ENCODE peak calls at places on chromosomes 3 and 15, in nine cellular contexts. A is right atrium auricular region, N is right cardiac atrium, I is PC-9, R is astrocyte, D is uterus, Q is neural progenitor cell, J is iPS DF 6.9, G is suprapubic skin. B is an unnamed sample. For H3K4me1, the result is how much of the 10 kb centered on the place peaks cover.

GRCh38 chr3:38648659-38649499 is 608 bp downstream of the SCN5A start:
- DNase-seq in I (no peak), N (no peak), Q (no peak), J (no peak), A (no peak), G (no peak), D (no peak), R (no peak), B (peak)

GRCh38 chr15:70061086-70061370 is 36.7 kb downstream of the TLE3 start:
- DNase-seq in A (no peak), R (peak), Q (no peak), J (no peak), I (no peak), N (no peak), G (no peak), D (peak), B (no peak)

GRCh38 chr3:82080261-82080660 is 318.8 kb upstream of the GBE1 start:
- DNase-seq in R (no peak), Q (no peak), J (no peak), G (no peak), A (no peak), N (no peak), I (no peak), D (no peak), B (no peak)

GRCh38 chr3:55655544-55655943 is 168.4 kb upstream of the WNT5A start:
- DNase-seq in R (no peak), J (no peak), I (no peak), G (no peak), A (no peak), N (no peak), D (no peak), Q (no peak), B (no peak)

GRCh38 chr3:177470200-177470941 is 273.1 kb upstream of the TBL1XR1 start:
- DNase-seq in N (no peak), Q (no peak), G (no peak), J (no peak), R (no peak), A (no peak), I (no peak), D (no peak), B (no peak)

GRCh38 chr3:183122257-183122932 is 23.1 kb upstream of the MCCC1 start:
- DNase-seq in G (no peak), R (peak), D (no peak), J (no peak), I (peak), N (no peak), Q (peak), A (no peak), B (no peak)

GRCh38 chr15:26007151-26007550 is 144.0 kb upstream of the ATP10A start:
- DNase-seq in I (no peak), A (peak), R (no peak), Q (no peak), J (no peak), N (no peak), D (no peak), G (no peak), B (no peak)

GRCh38 chr3:122916084-122916483 is 111.5 kb downstream of the SEMA5B start:
- DNase-seq in N (no peak), I (no peak), Q (no peak), G (no peak), R (no peak), A (no peak), D (no peak), J (no peak), B (no peak)

GRCh38 chr3:188194327-188194726 is 40.4 kb downstream of the LPP start:
- DNase-seq in D (no peak), G (no peak), I (no peak), N (no peak), Q (no peak), A (no peak), R (peak), J (no peak), B (no peak)

GRCh38 chr3:55218577-55218976 is 268.5 kb downstream of the WNT5A start:
- DNase-seq in D (no peak), A (no peak), R (no peak), N (no peak), I (no peak), Q (no peak), J (no peak), G (no peak), B (no peak)

GRCh38 chr15:64152507-64153387 is 1.2 kb downstream of the SNX22 start:
- DNase-seq in Q (no peak), G (no peak), I (no peak), A (no peak), N (peak), D (no peak), J (no peak), R (no peak), B (peak)

GRCh38 chr15:67820992-67821783 is 4.1 kb upstream of the SKOR1 start:
- DNase-seq in R (peak), D (peak), N (peak), J (no peak), I (no peak), Q (peak), A (no peak), G (no peak), B (peak)

GRCh38 chr15:98758224-98758623 is 109.9 kb downstream of the IGF1R start:
- DNase-seq in R (no peak), I (no peak), N (no peak), A (no peak), G (no peak), Q (no peak), J (no peak), D (no peak), B (no peak)

GRCh38 chr3:32841875-32842505 is 24.2 kb downstream of the TRIM71 start:
- DNase-seq in I (peak), G (no peak), Q (no peak), A (no peak), R (no peak), N (no peak), D (no peak), J (no peak), B (peak)

GRCh38 chr3:55935241-55935640 is 448.1 kb upstream of the WNT5A start:
- DNase-seq in J (no peak), I (no peak), N (no peak), G (no peak), Q (peak), A (no peak), D (no peak), R (no peak), B (no peak)

GRCh38 chr3:105944281-105944680 is 75.5 kb upstream of the CBLB start:
- DNase-seq in R (peak), I (no peak), N (no peak), Q (no peak), D (no peak), J (no peak), A (no peak), G (no peak), B (no peak)

GRCh38 chr3:109325109-109325508 is 8.8 kb upstream of the DPPA2 start:
- DNase-seq in J (peak), R (no peak), G (no peak), Q (no peak), I (no peak), N (no peak), D (no peak), A (no peak), B (no peak)

DNA sequence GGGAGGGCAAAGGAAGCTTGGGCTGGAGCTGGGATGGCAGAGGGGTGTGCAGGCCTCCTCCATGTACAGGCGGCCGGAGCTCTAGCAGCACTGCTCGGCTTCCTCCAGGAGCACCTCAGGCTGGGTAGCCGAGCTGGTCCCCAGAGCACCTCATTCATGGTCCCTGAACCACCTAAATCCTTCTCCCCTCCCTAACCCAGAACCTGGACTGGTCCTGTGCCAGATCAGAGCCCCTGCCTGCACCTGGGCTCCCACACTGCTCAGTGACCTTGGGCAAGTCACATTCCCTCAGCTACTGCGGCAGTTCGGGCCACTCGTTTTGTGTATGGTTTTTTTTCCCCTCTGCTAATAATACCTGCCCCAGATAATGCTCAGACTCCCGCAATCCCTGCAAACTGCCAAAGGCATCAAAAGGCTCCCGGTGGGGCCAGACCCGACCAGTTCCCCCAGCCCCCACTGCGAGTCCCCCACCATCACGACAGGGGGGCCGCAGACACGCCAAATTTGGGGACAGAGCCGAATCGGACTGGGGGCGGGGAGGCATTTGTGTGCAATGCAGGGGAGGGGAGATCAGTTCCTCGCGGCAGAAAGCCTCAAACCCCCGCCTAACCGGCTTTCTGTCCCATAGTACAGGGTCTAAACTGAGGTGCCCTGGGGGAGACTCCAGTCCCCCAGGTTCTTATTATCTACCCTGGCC is 1.3 kb downstream of the SEMA7A start:
- DNase-seq in G (no peak), J (no peak), Q (peak), R (no peak), D (no peak), I (no peak), A (no peak), N (peak), B (no peak)
- H3K4me3 ChIP-seq in G (peak), J (peak), Q (peak), R (peak), D (no peak), I (peak), A (peak), N (peak), B (peak)

GRCh38 chr15:74799843-74800558 is 12.6 kb upstream of the LMAN1L start:
- DNase-seq in R (no peak), I (peak), G (peak), J (peak), D (peak), A (peak), N (peak), Q (peak), B (peak)
- H3K4me1 ChIP-seq in R (under half), I (under half), G (under half), J (under half), D (under half), A (under half), N (under half), Q (under half), B (under half)

DNA sequence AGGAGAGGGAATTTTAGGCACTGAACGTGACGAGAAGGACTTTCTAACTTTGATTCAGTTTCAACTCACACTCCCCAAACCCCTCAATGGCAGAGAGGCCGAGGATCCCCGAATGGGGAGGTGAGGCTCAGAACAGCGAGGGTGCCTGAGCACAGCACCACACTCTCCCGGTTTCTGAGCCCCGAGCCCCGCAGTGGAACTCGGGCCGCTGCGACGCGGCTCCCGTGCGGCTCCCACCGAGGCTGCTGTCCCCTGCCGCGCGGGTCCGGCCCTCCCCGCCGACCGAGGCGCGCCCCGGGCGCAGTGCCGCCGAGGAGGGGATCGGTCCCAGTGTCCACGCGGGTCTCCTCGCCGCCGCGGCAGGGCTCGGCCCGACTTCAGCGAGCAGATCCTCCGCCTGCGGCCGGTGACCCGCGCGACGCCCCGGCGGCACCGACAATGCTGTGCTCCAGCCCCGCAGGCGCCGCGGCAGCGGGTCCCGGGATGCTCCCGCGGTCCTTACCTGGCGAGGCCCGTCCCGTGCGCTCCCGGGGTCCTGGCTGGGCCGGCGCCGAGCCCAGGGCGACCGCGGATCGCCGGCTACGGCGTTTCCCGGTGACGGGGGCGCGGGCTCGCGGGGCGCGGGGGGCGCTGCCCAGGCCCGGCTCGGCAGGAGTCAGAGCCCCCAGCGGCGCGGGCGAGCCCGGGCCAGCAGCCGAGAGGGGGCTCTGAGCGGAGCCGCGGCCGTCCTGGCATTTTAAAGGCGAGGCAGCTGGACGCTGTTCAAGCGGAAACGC is at the start of gene CTXND1:
- DNase-seq in A (no peak), N (peak), G (no peak), I (no peak), J (no peak), D (no peak), R (no peak), Q (peak), B (peak)
- H3K4me3 ChIP-seq in A (peak), N (peak), G (peak), I (no peak), J (peak), D (no peak), R (peak), Q (peak), B (peak)

GRCh38 chr3:157530637-157531300 is 27.6 kb upstream of the VEPH1 start:
- DNase-seq in G (no peak), J (no peak), R (peak), Q (no peak), D (no peak), N (no peak), I (no peak), A (no peak), B (no peak)
- H3K4me1 ChIP-seq in G (under half), J (under half), R (half or more), Q (under half), D (under half), N (under half), I (under half), A (under half), B (under half)

GRCh38 chr3:151979914-151980313 is 106.5 kb downstream of the SUCNR1 start:
- DNase-seq in Q (no peak), I (no peak), G (no peak), J (no peak), N (no peak), A (no peak), R (no peak), D (no peak), B (no peak)

GRCh38 chr3:151987893-151988292 is 114.5 kb downstream of the SUCNR1 start:
- DNase-seq in R (no peak), G (no peak), I (no peak), D (no peak), N (no peak), Q (no peak), A (no peak), J (no peak), B (no peak)

GRCh38 chr3:151983538-151983937 is 110.1 kb downstream of the SUCNR1 start:
- DNase-seq in Q (no peak), A (no peak), R (no peak), G (no peak), J (no peak), N (no peak), I (no peak), D (no peak), B (no peak)

GRCh38 chr3:151990696-151991376 is 117.4 kb downstream of the SUCNR1 start:
- DNase-seq in J (no peak), D (no peak), N (no peak), G (no peak), Q (no peak), I (no peak), A (no peak), R (no peak), B (no peak)

DNA sequence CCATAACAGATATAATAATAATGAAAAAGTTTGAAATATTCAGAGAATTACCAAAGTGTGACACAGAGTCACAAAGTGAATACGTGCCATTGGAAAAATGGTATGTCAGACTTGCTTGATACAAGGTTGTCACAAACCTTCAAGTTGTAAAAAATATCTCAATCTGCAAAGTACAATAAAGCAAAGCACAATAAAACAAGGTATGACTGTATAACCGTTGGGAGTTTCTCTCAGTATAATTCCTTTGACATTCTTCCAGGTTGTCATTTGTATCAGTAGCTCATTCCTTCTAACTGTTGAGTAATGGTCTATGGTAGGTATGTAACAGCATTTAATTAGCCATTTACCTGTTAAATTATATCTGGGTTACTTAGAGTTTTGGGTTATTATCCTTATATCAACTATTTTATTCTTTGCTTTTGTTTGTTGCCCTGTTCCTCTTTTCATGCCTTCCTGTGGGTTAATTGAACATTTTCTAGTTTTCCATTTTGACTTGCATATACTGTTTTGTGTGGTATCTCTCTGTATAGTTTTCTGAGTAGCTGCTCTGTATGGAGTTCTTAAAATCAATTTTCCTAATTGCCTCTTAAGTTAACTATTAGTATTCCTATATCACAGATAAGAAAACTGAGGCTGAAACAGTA is 112.5 kb downstream of the SUCNR1 start:
- DNase-seq in I (no peak), G (no peak), A (no peak), J (no peak), D (no peak), R (no peak), Q (no peak), N (no peak), B (no peak)
- H3K4me3 ChIP-seq in I (no peak), G (no peak), A (no peak), J (no peak), D (no peak), R (no peak), Q (no peak), N (no peak), B (no peak)

GRCh38 chr3:51963951-51964451 is 3.3 kb downstream of the PCBP4 start:
- DNase-seq in Q (peak), A (no peak), J (no peak), N (peak), R (no peak), G (no peak), D (no peak), I (no peak), B (no peak)

GRCh38 chr3:51966486-51966885 is 768 bp downstream of the PCBP4 start:
- DNase-seq in D (no peak), R (no peak), N (peak), J (no peak), G (no peak), I (no peak), A (no peak), Q (no peak), B (no peak)

GRCh38 chr3:51962854-51963530 is 4.3 kb downstream of the PCBP4 start:
- DNase-seq in R (no peak), J (no peak), N (peak), G (no peak), A (no peak), D (no peak), Q (no peak), I (no peak), B (no peak)

GRCh38 chr3:51966016-51966415 is 1.2 kb downstream of the PCBP4 start:
- DNase-seq in D (no peak), G (no peak), R (no peak), N (peak), A (no peak), J (no peak), Q (no peak), I (no peak), B (no peak)

GRCh38 chr3:51964521-51964920 is 2.7 kb downstream of the PCBP4 start:
- DNase-seq in A (no peak), N (no peak), J (no peak), G (no peak), D (no peak), Q (no peak), R (no peak), I (no peak), B (no peak)
- H3K4me1 ChIP-seq in A (half or more), N (under half), J (under half), G (under half), D (under half), Q (half or more), R (under half), I (under half), B (under half)

DNA sequence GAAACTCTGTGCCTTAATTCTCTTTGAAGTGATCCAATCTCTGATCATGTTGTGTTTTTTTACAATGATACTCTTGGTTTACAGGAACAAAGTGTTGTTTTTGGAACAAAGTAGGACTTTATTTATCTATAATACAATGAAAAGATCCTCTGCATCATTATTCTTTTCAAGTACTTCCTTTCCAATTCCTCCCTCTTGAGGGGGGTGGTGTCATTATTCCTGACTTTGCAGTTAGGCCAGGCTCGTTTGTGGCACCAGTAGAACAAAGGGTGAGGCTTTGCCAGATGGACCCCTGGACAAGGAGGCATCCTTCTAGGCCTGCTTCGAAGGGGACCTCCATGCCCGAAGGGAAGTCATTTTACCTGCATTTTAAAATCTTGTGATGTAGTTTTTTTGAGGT is 41.7 kb upstream of the ZBTB38 start:
- DNase-seq in J (no peak), A (no peak), Q (no peak), R (no peak), G (no peak), I (no peak), D (no peak), N (no peak), B (no peak)
- H3K4me3 ChIP-seq in J (no peak), A (no peak), Q (no peak), R (no peak), G (no peak), I (no peak), D (no peak), N (no peak), B (no peak)

B was measured in upper lobe of right lung.